ENCODE peak calls at places on chromosomes 2 and 18, in seven cellular contexts. A, I, J, H, U, P and Q are unnamed samples.

GRCh38 chr2:120825370-120826259 is 89.9 kb downstream of the GLI2 start:
- DNase-seq in A (no peak), I (no peak), J (peak; percentile 59), H (no peak), U (peak; percentile 52), P (peak; percentile 62), Q (peak; percentile 83)

GRCh38 chr2:11097038-11097720 is 58.1 kb upstream of the SLC66A3 start:
- DNase-seq in A (no peak), I (peak; percentile 61), J (peak; percentile 36), H (no peak), U (no peak), P (no peak), Q (no peak)

GRCh38 chr2:63000801-63001200 is 49.8 kb upstream of the OTX1 start:
- DNase-seq in A (no peak), I (no peak), J (no peak), H (no peak), U (no peak), P (no peak), Q (no peak)

GRCh38 chr2:213162515-213163118 is 11.2 kb upstream of the IKZF2 start:
- DNase-seq in A (no peak), I (no peak), J (no peak), H (no peak), U (no peak), P (no peak), Q (no peak)

GRCh38 chr18:60027397-60027796 is 127.6 kb downstream of the PMAIP1 start:
- DNase-seq in A (no peak), I (no peak), J (no peak), H (no peak), U (no peak), P (no peak), Q (peak; percentile 63)

GRCh38 chr2:37167636-37168182 is 10.9 kb upstream of the EIF2AK2 start:
- DNase-seq in A (peak; percentile 83), I (no peak), J (no peak), H (no peak), U (no peak), P (no peak), Q (no peak)

GRCh38 chr2:26068602-26069298 is 34.9 kb downstream of the RAB10 start:
- DNase-seq in A (peak; percentile 58), I (peak; percentile 74), J (no peak), H (no peak), U (no peak), P (no peak), Q (no peak)

GRCh38 chr18:26215247-26215970 is 10.8 kb upstream of the TAF4B start:
- DNase-seq in A (no peak), I (no peak), J (no peak), H (no peak), U (no peak), P (no peak), Q (no peak)

GRCh38 chr2:95336408-95336807 is 39.3 kb downstream of the KCNIP3 start:
- DNase-seq in A (no peak), I (no peak), J (no peak), H (no peak), U (no peak), P (no peak), Q (no peak)

GRCh38 chr18:13530879-13531387 is 195.4 kb downstream of the FAM210A start:
- DNase-seq in A (peak; percentile 45), I (peak; percentile 16), J (peak; percentile 67), H (peak; percentile 6), U (peak; percentile 49), P (no peak), Q (peak; percentile 40)

GRCh38 chr2:105712981-105713596 is 31.6 kb upstream of the NCK2 start:
- DNase-seq in A (peak; percentile 50), I (peak; percentile 28), J (no peak), H (no peak), U (no peak), P (no peak), Q (no peak)

GRCh38 chr2:74507926-74508520 is 528 bp upstream of the PCGF1 start:
- DNase-seq in A (peak; percentile 48), I (no peak), J (no peak), H (no peak), U (no peak), P (no peak), Q (peak; percentile 33)

GRCh38 chr2:72602095-72602494 is 223.7 kb downstream of the EXOC6B start:
- DNase-seq in A (no peak), I (no peak), J (no peak), H (no peak), U (no peak), P (no peak), Q (no peak)

GRCh38 chr2:46012618-46013240 is 284.5 kb upstream of the EPAS1 start:
- DNase-seq in A (no peak), I (no peak), J (no peak), H (no peak), U (no peak), P (no peak), Q (no peak)

GRCh38 chr2:236166157-236166780 is 1.9 kb downstream of the GBX2 start:
- DNase-seq in A (peak; percentile 16), I (no peak), J (no peak), H (no peak), U (no peak), P (no peak), Q (no peak)

GRCh38 chr18:39913790-39914366 is 2041.2 kb upstream of the PIK3C3 start:
- DNase-seq in A (no peak), I (no peak), J (no peak), H (no peak), U (no peak), P (no peak), Q (no peak)

GRCh38 chr2:218577482-218578220 is 9.0 kb downstream of the CNOT9 start:
- DNase-seq in A (no peak), I (no peak), J (no peak), H (no peak), U (no peak), P (no peak), Q (no peak)